ENCODE peak calls at places on chromosome 10, in six cellular contexts. Q is neuronal stem cell, H is mesenchymal stem cell, C is IMR-90, I is H9, W is H1. T is an unnamed sample.

GRCh38 chr10:77643795-77644468 is 6.3 kb upstream of the KCNMA1 start:
- DNase-seq in Q (no peak), H (peak), I (peak), C (peak), W (peak), T (peak)

GRCh38 chr10:9222917-9223316 is 1168.4 kb downstream of the GATA3 start:
- DNase-seq in Q (no peak), C (no peak), I (no peak), W (no peak), H (peak), T (no peak)

GRCh38 chr10:26221571-26221970 is 5.0 kb downstream of the GAD2 start:
- DNase-seq in H (no peak), I (peak), W (no peak), C (no peak), Q (no peak), T (peak)

GRCh38 chr10:28681345-28681763 is 4.0 kb downstream of the BAMBI start:
- DNase-seq in I (no peak), Q (no peak), W (no peak), H (peak), C (no peak), T (peak)

GRCh38 chr10:49367600-49367999 is 28.3 kb downstream of the DRGX start:
- DNase-seq in I (peak), W (peak), H (no peak), Q (no peak), C (no peak), T (peak)

GRCh38 chr10:15046626-15047025 is 2.9 kb downstream of the OLAH start:
- DNase-seq in C (peak), I (no peak), Q (no peak), H (peak), W (no peak), T (peak)

GRCh38 chr10:4141471-4141870 is 356.5 kb upstream of the KLF6 start:
- DNase-seq in Q (no peak), C (peak), W (no peak), I (peak), H (peak), T (peak)

GRCh38 chr10:72087969-72088878 is at the start of gene SPOCK2:
- DNase-seq in C (no peak), I (no peak), W (peak), H (peak), Q (peak), T (peak)

GRCh38 chr10:28991738-28992270 is 297.1 kb upstream of the LYZL1 start:
- DNase-seq in H (peak), I (peak), Q (peak), C (peak), W (peak), T (peak)

GRCh38 chr10:71982269-71983178 is 18.3 kb downstream of the CHST3 start:
- DNase-seq in I (no peak), W (no peak), C (no peak), H (no peak), Q (no peak), T (peak)

GRCh38 chr10:125155669-125156068 is 4.7 kb downstream of the CTBP2 start:
- DNase-seq in I (no peak), H (peak), C (no peak), W (no peak), Q (no peak), T (no peak)

GRCh38 chr10:110208614-110209398 is 1.4 kb downstream of the MXI1 start:
- DNase-seq in H (peak), W (no peak), I (no peak), C (peak), Q (no peak), T (no peak)

GRCh38 chr10:91596821-91597396 is 36.0 kb downstream of the PPP1R3C start:
- DNase-seq in Q (no peak), W (no peak), H (peak), C (peak), I (no peak), T (no peak)

GRCh38 chr10:11719496-11719895 is 22.7 kb upstream of the ECHDC3 start:
- DNase-seq in C (no peak), W (no peak), H (no peak), I (no peak), Q (no peak), T (no peak)

GRCh38 chr10:75106242-75106641 is 5.2 kb upstream of the SAMD8 start:
- DNase-seq in W (peak), I (peak), Q (no peak), H (no peak), C (no peak), T (peak)

GRCh38 chr10:95214793-95215192 is 20.8 kb downstream of the ACSM6 start:
- DNase-seq in Q (no peak), H (peak), C (peak), I (no peak), W (no peak), T (no peak)

GRCh38 chr10:1638889-1639418 is 98.4 kb downstream of the ADARB2 start:
- DNase-seq in I (no peak), H (no peak), W (peak), C (no peak), Q (no peak), T (no peak)

GRCh38 chr10:110600487-110601101 is 33.1 kb downstream of the SMC3 start:
- DNase-seq in I (peak), C (peak), H (peak), W (no peak), Q (peak), T (peak)

GRCh38 chr10:50919010-50919409 is 33.6 kb upstream of the A1CF start:
- DNase-seq in H (no peak), W (no peak), C (peak), Q (no peak), I (no peak), T (no peak)

GRCh38 chr10:60549686-60550085 is 160.0 kb upstream of the ANK3 start:
- DNase-seq in I (no peak), W (no peak), H (peak), C (no peak), Q (no peak), T (peak)

GRCh38 chr10:60236869-60237524 is 152.7 kb downstream of the ANK3 start:
- DNase-seq in I (no peak), W (no peak), Q (no peak), H (no peak), C (no peak), T (no peak)

GRCh38 chr10:132687893-132688579 is 97.9 kb downstream of the NKX6-2 start:
- DNase-seq in C (no peak), H (no peak), W (no peak), I (peak), Q (no peak), T (peak)

GRCh38 chr10:118447478-118447877 is 105.4 kb upstream of the FAM204A start:
- DNase-seq in W (no peak), I (no peak), Q (no peak), H (no peak), C (no peak), T (no peak)

GRCh38 chr10:118442032-118442431 is 99.9 kb upstream of the FAM204A start:
- DNase-seq in Q (no peak), C (no peak), W (no peak), H (no peak), I (no peak), T (no peak)

GRCh38 chr10:118445535-118445934 is 103.4 kb upstream of the FAM204A start:
- DNase-seq in I (no peak), W (no peak), C (no peak), Q (no peak), H (no peak), T (no peak)

GRCh38 chr10:118439824-118440223 is 97.7 kb upstream of the FAM204A start:
- DNase-seq in Q (no peak), I (no peak), W (no peak), H (no peak), C (no peak), T (no peak)

GRCh38 chr10:118444016-118444415 is 101.9 kb upstream of the FAM204A start:
- DNase-seq in Q (no peak), H (no peak), C (no peak), W (no peak), I (no peak), T (no peak)
- H2BK15ac ChIP-seq in Q (no peak), H (no peak), C (no peak), W (no peak), I (no peak), T (no peak)

GRCh38 chr10:5983813-5984212 is 6.5 kb upstream of the IL15RA start:
- DNase-seq in C (peak), Q (no peak), I (no peak), H (no peak), W (peak), T (no peak)
- H2BK15ac ChIP-seq in C (no peak), Q (no peak), I (no peak), H (no peak), W (no peak), T (no peak)

GRCh38 chr10:112087953-112088352 is 95.6 kb downstream of the GPAM start:
- DNase-seq in I (no peak), H (no peak), W (no peak), C (no peak), Q (no peak), T (no peak)
- H2BK15ac ChIP-seq in I (no peak), H (no peak), W (no peak), C (no peak), Q (no peak), T (no peak)

GRCh38 chr10:35552622-35553342 is 52.4 kb upstream of the GJD4 start:
- DNase-seq in C (peak), W (no peak), I (no peak), H (no peak), Q (no peak), T (peak)
- H2BK15ac ChIP-seq in C (no peak), W (no peak), I (no peak), H (no peak), Q (no peak), T (no peak)

DNA sequence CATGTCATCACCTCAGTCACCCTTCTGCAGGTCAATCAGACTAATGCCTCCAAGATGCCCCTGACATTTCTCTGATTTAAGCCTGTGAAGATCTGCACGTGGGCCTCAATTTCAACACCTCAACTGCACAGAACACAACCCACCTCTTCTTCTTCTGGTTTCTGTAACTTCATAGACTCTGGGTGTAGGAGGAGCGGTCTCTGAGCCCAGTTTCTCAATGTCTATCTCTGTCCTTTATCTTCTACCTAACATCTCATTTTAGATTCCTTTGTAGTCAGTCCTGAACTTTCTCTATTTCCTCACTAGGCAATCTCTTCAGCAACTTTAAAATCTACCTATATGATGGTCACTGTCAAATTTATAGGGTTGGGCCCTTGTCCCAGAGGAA is 85.6 kb downstream of the PRKCQ start:
- DNase-seq in Q (no peak), H (no peak), I (no peak), C (no peak), W (no peak), T (no peak)
- H2BK15ac ChIP-seq in Q (no peak), H (no peak), I (no peak), C (no peak), W (no peak), T (no peak)

GRCh38 chr10:13788701-13789447 is 202.1 kb downstream of the PRPF18 start:
- DNase-seq in Q (no peak), I (no peak), H (peak), C (peak), W (no peak), T (peak)

GRCh38 chr10:13792011-13792410 is 205.2 kb downstream of the PRPF18 start:
- DNase-seq in W (no peak), Q (no peak), H (no peak), C (no peak), I (no peak), T (no peak)

GRCh38 chr10:13791483-13791882 is 204.7 kb downstream of the PRPF18 start:
- DNase-seq in W (no peak), I (no peak), Q (no peak), H (no peak), C (no peak), T (no peak)

GRCh38 chr10:13789448-13789829 is 202.7 kb downstream of the PRPF18 start:
- DNase-seq in H (no peak), Q (no peak), W (no peak), C (no peak), I (no peak), T (no peak)

GRCh38 chr10:13790196-13790595 is 203.4 kb downstream of the PRPF18 start:
- DNase-seq in W (no peak), H (no peak), C (no peak), Q (no peak), I (no peak), T (no peak)
- H2BK15ac ChIP-seq in W (no peak), H (no peak), C (peak), Q (no peak), I (no peak), T (no peak)

DNA sequence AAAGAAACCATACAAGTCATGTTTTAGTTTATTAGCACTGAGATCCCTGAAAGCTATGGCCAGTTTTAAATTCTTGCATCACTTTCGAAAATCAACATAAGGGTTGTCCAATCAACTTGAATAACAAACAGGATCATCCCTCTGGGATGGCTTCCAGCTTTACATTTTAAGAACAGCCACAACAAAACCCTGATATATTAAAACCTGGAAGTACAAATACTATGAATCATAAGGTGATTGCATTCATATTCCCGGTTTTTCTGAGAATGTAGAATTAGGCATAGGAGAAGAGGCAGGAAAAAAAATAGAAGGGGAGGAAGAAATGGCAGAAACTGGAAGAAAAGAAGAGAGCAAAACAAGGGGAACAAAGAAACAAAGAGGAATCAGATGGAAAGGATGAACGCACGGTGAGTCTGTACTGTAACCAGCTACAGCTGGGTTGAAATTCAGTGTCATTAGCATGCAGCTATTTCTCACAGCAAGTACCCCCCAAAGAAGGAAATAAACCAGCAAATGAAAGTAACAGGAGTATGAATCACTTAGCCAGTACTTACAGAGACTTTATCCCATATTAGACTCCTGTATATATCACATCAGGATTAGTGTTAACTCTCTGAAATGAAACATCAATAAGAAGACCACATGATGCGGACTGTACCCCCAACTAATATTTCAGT is 301.4 kb downstream of the RNLS start:
- DNase-seq in H (peak), I (no peak), C (peak), Q (no peak), W (no peak), T (no peak)
- H2BK15ac ChIP-seq in H (no peak), I (no peak), C (peak), Q (no peak), W (no peak), T (no peak)

DNA sequence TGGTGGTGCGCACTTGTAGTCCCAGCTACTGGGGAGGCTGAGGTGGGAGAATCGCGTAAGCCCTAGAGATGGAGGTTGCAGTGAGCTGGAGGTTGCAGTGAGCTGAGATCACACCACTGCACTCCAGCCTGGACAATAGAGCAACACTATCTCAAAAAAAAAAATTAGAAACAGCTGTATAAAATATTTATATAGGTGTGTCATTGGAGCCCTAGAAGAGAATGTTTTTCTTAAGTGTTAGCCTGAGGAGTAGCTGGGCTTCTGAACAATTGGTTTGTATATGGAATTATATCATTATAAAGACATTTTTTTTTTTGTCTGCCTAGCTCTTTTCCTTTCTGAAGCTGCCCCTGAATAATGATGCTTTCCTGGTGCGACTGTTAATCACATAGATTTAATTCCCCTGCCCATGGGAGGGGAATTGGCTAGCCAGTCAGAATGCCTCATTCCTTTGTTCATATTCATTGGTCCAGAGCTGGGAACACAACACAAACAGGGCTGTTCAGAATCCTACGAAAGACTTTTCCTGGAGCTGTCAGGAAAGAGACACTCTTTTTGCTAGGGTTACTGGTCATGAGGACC is 13.9 kb upstream of the ABCC2 start:
- DNase-seq in W (no peak), I (no peak), C (peak), H (no peak), Q (no peak), T (no peak)
- H2BK15ac ChIP-seq in W (no peak), I (no peak), C (no peak), H (no peak), Q (no peak), T (no peak)

GRCh38 chr10:69374931-69375306 is 41.8 kb downstream of the TACR2 start:
- DNase-seq in C (no peak), W (no peak), Q (no peak), I (no peak), H (no peak), T (no peak)

GRCh38 chr10:69376662-69377061 is 40.1 kb downstream of the TACR2 start:
- DNase-seq in Q (no peak), W (no peak), H (no peak), C (no peak), I (no peak), T (peak)

GRCh38 chr10:69372126-69372980 is 44.4 kb downstream of the TACR2 start:
- DNase-seq in Q (no peak), W (no peak), I (no peak), H (peak), C (peak), T (no peak)

GRCh38 chr10:69375307-69376151 is 41.2 kb downstream of the TACR2 start:
- DNase-seq in C (no peak), I (peak), Q (peak), W (peak), H (no peak), T (peak)

DNA sequence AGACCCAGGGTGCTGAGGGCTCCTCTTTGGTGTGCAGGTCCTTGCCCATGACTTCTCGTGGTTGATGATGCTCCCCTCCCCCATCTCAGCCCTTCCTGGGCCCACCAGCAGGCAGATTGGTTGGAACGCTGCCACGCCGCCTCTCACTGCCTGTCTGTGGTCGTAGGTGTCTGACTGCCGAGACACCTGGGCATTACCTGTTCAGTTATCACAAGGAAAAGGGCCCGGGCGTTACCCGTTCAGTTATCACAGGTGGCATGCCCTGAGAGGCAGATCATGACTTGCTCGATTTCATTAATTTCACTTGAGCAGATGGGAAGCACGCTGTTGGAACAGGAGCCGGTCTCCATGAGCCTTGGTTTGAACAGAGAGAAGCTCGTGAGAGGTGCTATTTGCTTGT is 42.5 kb downstream of the TACR2 start:
- DNase-seq in Q (no peak), H (no peak), W (no peak), I (no peak), C (no peak), T (no peak)
- H2BK15ac ChIP-seq in Q (no peak), H (no peak), W (no peak), I (no peak), C (no peak), T (no peak)

GRCh38 chr10:96259150-96259549 is 12.2 kb downstream of the BLNK start:
- DNase-seq in Q (no peak), I (no peak), C (no peak), H (no peak), W (no peak), T (no peak)
- H2BK15ac ChIP-seq in Q (no peak), I (no peak), C (no peak), H (no peak), W (no peak), T (no peak)

T was measured in mesendoderm.